ENCODE peak calls at places on chromosomes 1 and 21, in nine cellular contexts. O is pancreas, V is uterus, W is body of pancreas, L is fibroblast of the aortic adventitia, T is mammary epithelial cell, Y is endothelial cell, H is A549, X is fibroblast of lung. E is an unnamed sample.

GRCh38 chr1:6962390-6962955 is 177.2 kb downstream of the CAMTA1 start:
- DNase-seq in T (no peak), Y (peak), O (peak), X (peak), L (no peak), V (peak), H (peak), W (peak), E (peak)

GRCh38 chr1:38758824-38759223 is 100.7 kb downstream of the RRAGC start:
- DNase-seq in O (no peak), W (no peak), X (no peak), T (no peak), Y (no peak), V (no peak), L (no peak), H (no peak), E (no peak)

GRCh38 chr1:226203237-226203636 is 16.7 kb upstream of the ACBD3 start:
- DNase-seq in O (no peak), W (no peak), X (no peak), Y (no peak), V (no peak), L (no peak), H (no peak), T (no peak), E (no peak)

GRCh38 chr1:200048244-200048643 is 20.7 kb downstream of the NR5A2 start:
- DNase-seq in W (no peak), Y (no peak), L (no peak), T (no peak), H (no peak), O (no peak), X (no peak), V (no peak), E (no peak)

GRCh38 chr1:206575165-206575893 is 36.9 kb downstream of the EIF2D start:
- DNase-seq in V (no peak), W (no peak), X (peak), L (peak), Y (no peak), O (no peak), T (no peak), H (no peak), E (no peak)

GRCh38 chr1:206944703-206945102 is 1.6 kb downstream of the PIGR start:
- DNase-seq in L (no peak), V (no peak), Y (no peak), O (no peak), W (no peak), T (no peak), X (no peak), H (no peak), E (no peak)

GRCh38 chr1:108590947-108591346 is 31.0 kb downstream of the EEIG2 start:
- DNase-seq in T (peak), V (peak), L (peak), O (no peak), Y (no peak), W (no peak), X (peak), H (peak), E (no peak)

GRCh38 chr1:246497331-246497915 is 9.7 kb downstream of the SMYD3 start:
- DNase-seq in Y (peak), H (peak), T (peak), L (peak), O (no peak), X (peak), V (no peak), W (no peak), E (peak)

GRCh38 chr1:204410764-204411450 is 710 bp downstream of the PPP1R15B start:
- DNase-seq in W (peak), H (no peak), X (peak), V (peak), Y (peak), L (peak), O (peak), T (peak), E (peak)

GRCh38 chr1:228333739-228334115 is 72.9 kb downstream of the TRIM11 start:
- DNase-seq in W (peak), Y (no peak), T (no peak), H (no peak), V (no peak), L (no peak), O (no peak), X (no peak), E (no peak)

GRCh38 chr1:34754878-34755637 is at the start of gene GJB5:
- DNase-seq in Y (no peak), L (no peak), T (peak), W (no peak), O (no peak), X (no peak), H (no peak), V (no peak), E (peak)

GRCh38 chr1:7684861-7685635 is 86.0 kb upstream of the VAMP3 start:
- DNase-seq in H (no peak), O (no peak), V (no peak), Y (no peak), W (no peak), T (no peak), X (no peak), L (no peak), E (no peak)

GRCh38 chr1:154481058-154481457 is 21.0 kb upstream of the TDRD10 start:
- DNase-seq in Y (no peak), T (no peak), W (no peak), O (no peak), X (no peak), V (no peak), H (no peak), L (no peak), E (no peak)

GRCh38 chr21:28731700-28732321 is 260.9 kb downstream of the LTN1 start:
- DNase-seq in W (no peak), Y (no peak), T (no peak), L (no peak), O (no peak), X (no peak), H (no peak), V (no peak), E (no peak)

GRCh38 chr1:16138772-16139221 is 17.1 kb downstream of the EPHA2 start:
- DNase-seq in L (no peak), X (peak), Y (peak), V (no peak), W (no peak), H (no peak), O (no peak), T (no peak), E (peak)

GRCh38 chr1:96087719-96088118 is 633.9 kb upstream of the PTBP2 start:
- DNase-seq in W (no peak), O (no peak), L (no peak), Y (no peak), X (no peak), H (no peak), V (no peak), T (no peak), E (no peak)

GRCh38 chr21:16194851-16195251 is 465.1 kb downstream of the USP25 start:
- DNase-seq in X (peak), Y (no peak), H (peak), T (peak), L (peak), V (no peak), O (no peak), W (no peak), E (no peak)

GRCh38 chr1:156394835-156395461 is 25.9 kb downstream of the RHBG start:
- DNase-seq in L (no peak), O (no peak), Y (no peak), H (no peak), X (no peak), W (no peak), V (no peak), T (no peak), E (no peak)

GRCh38 chr1:94922756-94923465 is 4.0 kb downstream of the CNN3 start:
- DNase-seq in Y (no peak), W (no peak), H (no peak), L (peak), T (no peak), V (no peak), X (peak), O (no peak), E (no peak)

GRCh38 chr1:234212764-234213406 is 160.4 kb upstream of the COA6 start:
- DNase-seq in L (peak), O (peak), W (peak), V (no peak), T (peak), H (peak), X (peak), Y (peak), E (peak)

GRCh38 chr21:30044447-30045064 is 104.8 kb upstream of the GRIK1 start:
- DNase-seq in X (peak), T (peak), H (peak), L (peak), Y (peak), V (no peak), W (no peak), O (no peak), E (peak)

GRCh38 chr1:221069178-221069903 is 190.1 kb downstream of the HLX start:
- DNase-seq in O (no peak), H (no peak), Y (no peak), L (no peak), T (no peak), W (no peak), V (no peak), X (no peak), E (no peak)

GRCh38 chr1:94688646-94689045 is 131.5 kb upstream of the SLC44A3 start:
- DNase-seq in W (no peak), O (no peak), H (no peak), V (no peak), L (no peak), Y (no peak), X (no peak), T (no peak), E (no peak)

GRCh38 chr21:33394260-33394659 is 9.0 kb upstream of the IFNGR2 start:
- DNase-seq in H (no peak), O (no peak), L (no peak), Y (no peak), X (no peak), V (no peak), T (no peak), W (no peak), E (no peak)

GRCh38 chr1:200231787-200232222 is 178.0 kb downstream of the ZNF281 start:
- DNase-seq in X (peak), H (no peak), V (no peak), L (no peak), W (no peak), O (no peak), Y (no peak), T (peak), E (no peak)

GRCh38 chr1:43566382-43567035 is 35.8 kb downstream of the PTPRF start:
- DNase-seq in H (no peak), L (no peak), V (no peak), X (no peak), W (no peak), T (no peak), Y (no peak), O (no peak), E (no peak)

GRCh38 chr1:22111620-22112019 is 31.3 kb downstream of the WNT4 start:
- DNase-seq in X (peak), L (peak), O (no peak), Y (no peak), V (peak), W (no peak), H (no peak), T (no peak), E (no peak)

GRCh38 chr1:116738673-116739370 is 15.4 kb upstream of the CD2 start:
- DNase-seq in Y (no peak), X (no peak), H (no peak), V (no peak), L (no peak), T (peak), O (no peak), W (no peak), E (no peak)

GRCh38 chr1:6591222-6591621 is 11.4 kb downstream of the ZBTB48 start:
- DNase-seq in H (no peak), W (no peak), V (no peak), Y (no peak), T (no peak), L (no peak), X (no peak), O (no peak), E (no peak)

GRCh38 chr1:7476861-7477534 is 294.1 kb upstream of the VAMP3 start:
- DNase-seq in W (no peak), L (peak), X (no peak), T (no peak), H (no peak), V (no peak), Y (no peak), O (no peak), E (no peak)

GRCh38 chr1:18992646-18993045 is 36.2 kb upstream of the IFFO2 start:
- DNase-seq in L (no peak), Y (no peak), X (no peak), H (no peak), W (no peak), O (no peak), V (no peak), T (no peak), E (no peak)

GRCh38 chr1:57067863-57068262 is 102.0 kb upstream of the C8B start:
- DNase-seq in W (peak), X (no peak), Y (no peak), V (no peak), O (no peak), H (no peak), T (no peak), L (peak), E (no peak)

GRCh38 chr1:19458815-19459417 is 26.4 kb downstream of the CAPZB start:
- DNase-seq in O (no peak), W (peak), H (no peak), X (no peak), V (no peak), T (no peak), L (no peak), Y (no peak), E (no peak)

GRCh38 chr1:62110198-62110817 is 84.3 kb upstream of the L1TD1 start:
- DNase-seq in V (no peak), H (no peak), O (no peak), Y (no peak), L (no peak), X (no peak), W (no peak), T (no peak), E (no peak)

GRCh38 chr1:8822383-8823294 is 5.2 kb upstream of the RERE start:
- DNase-seq in Y (no peak), X (peak), H (no peak), O (no peak), W (no peak), V (peak), L (peak), T (peak), E (peak)

GRCh38 chr1:201274616-201275265 is 8.6 kb upstream of the PKP1 start:
- DNase-seq in W (no peak), Y (no peak), O (no peak), T (no peak), X (no peak), V (no peak), L (no peak), H (no peak), E (no peak)

DNA sequence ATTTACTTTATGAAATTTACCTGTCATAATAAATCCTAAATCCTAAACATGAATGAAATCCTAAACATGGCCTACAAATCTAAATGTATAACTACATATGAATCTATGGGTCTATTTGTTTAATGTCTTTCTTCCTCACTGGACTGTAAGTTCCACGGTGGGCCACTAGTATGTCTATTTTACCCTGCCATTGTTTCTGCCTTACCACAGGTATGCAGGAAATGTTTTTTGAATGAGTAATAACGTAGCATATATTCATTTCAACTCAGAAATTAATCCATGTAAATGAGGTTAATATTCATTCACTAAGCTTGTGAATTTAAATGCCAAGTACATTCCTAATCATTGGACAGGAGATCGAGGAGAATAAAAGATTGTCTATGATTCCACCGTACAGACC is 35.3 kb downstream of the B3GALNT2 start:
- DNase-seq in W (no peak), O (no peak), V (no peak), X (peak), L (peak), T (peak), H (peak), Y (no peak), E (peak)
- TF ChIP-seq CTCF in W (no peak), O (no peak), V (no peak), X (no peak), L (peak), T (peak), H (no peak), Y (no peak), E (no peak)

DNA sequence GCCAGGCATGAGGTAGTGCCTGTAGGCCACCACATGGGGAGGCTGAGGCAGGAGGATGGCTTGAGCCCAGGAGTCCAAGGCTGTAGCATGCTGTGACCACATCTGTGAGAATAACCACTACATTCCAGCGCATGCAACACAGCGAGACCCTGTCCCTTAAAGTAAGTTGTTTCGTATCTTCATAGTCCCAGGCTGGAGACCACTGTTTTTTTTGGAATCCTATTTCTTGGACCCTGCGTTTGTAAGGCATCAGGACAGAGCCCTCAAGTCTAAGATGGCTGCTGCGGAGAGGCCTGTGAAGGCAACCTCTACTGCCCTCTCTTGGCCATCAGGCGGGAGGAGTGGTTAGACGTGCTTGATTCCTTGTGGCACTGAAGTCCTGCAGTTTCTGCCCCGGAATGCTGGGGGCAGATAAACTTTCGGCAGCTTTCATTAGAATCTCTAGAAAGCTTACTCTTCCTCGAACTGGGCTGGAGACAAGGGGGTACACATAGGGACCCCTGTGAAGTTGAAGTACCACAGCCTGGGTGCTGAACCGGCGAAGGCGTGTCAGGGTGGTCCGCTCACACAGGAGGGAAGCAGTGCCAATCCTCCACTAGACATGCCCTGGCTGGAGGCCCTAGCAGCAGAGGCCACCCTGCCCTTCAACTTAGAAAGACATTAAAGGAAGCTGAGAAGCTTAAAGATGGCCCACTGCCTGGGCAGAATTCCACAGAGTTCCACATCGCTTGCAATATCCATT is 36.6 kb downstream of the RABIF start:
- DNase-seq in W (peak), Y (peak), L (peak), T (peak), H (peak), V (no peak), O (no peak), X (peak), E (peak)
- TF ChIP-seq CTCF in W (peak), Y (peak), L (peak), T (peak), H (peak), V (no peak), O (no peak), X (peak), E (peak)

GRCh38 chr1:63746129-63746864 is 27.5 kb upstream of the ROR1 start:
- DNase-seq in V (no peak), Y (no peak), T (no peak), O (no peak), H (peak), L (peak), X (peak), W (no peak), E (no peak)

GRCh38 chr1:63747445-63747844 is 26.4 kb upstream of the ROR1 start:
- DNase-seq in V (no peak), O (no peak), T (no peak), Y (no peak), W (no peak), H (no peak), L (peak), X (no peak), E (no peak)

GRCh38 chr1:63753591-63753990 is 20.2 kb upstream of the ROR1 start:
- DNase-seq in X (no peak), T (no peak), L (no peak), W (no peak), Y (no peak), V (no peak), H (no peak), O (no peak), E (no peak)

GRCh38 chr1:63757334-63757733 is 16.5 kb upstream of the ROR1 start:
- DNase-seq in V (no peak), L (no peak), X (no peak), Y (no peak), W (no peak), T (no peak), H (no peak), O (no peak), E (no peak)

GRCh38 chr1:63752176-63752575 is 21.6 kb upstream of the ROR1 start:
- DNase-seq in V (no peak), L (no peak), W (no peak), X (no peak), T (no peak), H (no peak), Y (no peak), O (no peak), E (no peak)
- TF ChIP-seq CTCF in V (no peak), L (no peak), W (no peak), X (no peak), T (no peak), H (no peak), Y (no peak), O (no peak), E (no peak)

GRCh38 chr1:31065310-31066217 is at the start of gene PUM1:
- DNase-seq in H (peak), T (peak), L (peak), Y (peak), X (peak), O (peak), V (peak), W (peak), E (peak)
- TF ChIP-seq CTCF in H (no peak), T (no peak), L (no peak), Y (no peak), X (no peak), O (peak), V (no peak), W (no peak), E (no peak)

DNA sequence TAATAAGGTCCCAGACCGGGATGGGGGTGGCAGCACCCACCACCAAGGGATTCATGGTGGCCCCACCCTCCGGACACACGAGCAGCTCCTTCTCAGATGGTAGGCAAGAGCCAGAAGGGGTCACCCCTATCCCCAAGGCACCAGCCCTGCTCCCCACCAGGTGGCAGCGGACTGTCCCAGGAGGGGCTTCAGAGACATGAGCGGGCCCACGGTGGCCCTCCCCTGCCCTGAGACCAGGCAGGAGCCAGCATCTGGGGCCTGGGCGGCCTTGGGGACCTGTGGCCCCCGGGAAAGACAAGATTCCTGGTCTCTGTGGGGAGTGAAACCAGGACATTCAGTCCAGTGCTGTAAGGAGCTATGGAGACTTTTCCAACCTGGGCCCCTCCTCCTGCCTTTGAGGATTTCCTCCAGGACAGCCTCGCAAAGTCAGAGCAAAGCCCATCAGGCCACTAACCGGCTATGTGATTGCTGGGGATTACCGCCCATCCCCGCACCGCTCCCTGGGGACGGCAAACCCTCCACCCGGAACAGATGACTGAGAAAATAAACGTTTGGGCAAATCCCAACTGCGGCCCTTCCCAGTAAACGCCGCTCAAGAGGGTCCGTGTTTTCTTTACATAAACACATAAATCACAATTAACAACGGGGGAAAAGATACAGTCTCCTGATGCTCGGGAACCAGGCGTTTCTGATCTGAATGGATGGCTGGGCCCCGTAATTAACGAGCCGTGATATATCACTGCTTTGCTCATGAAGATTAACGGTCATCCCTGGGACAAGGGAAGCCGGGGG is 50.9 kb upstream of the ARHGEF16 start:
- DNase-seq in X (no peak), Y (peak), V (no peak), T (no peak), H (no peak), L (no peak), O (no peak), W (no peak), E (no peak)
- TF ChIP-seq CTCF in X (no peak), Y (peak), V (no peak), T (no peak), H (no peak), L (peak), O (no peak), W (no peak), E (peak)

E was measured in Calu3.